ENCODE peak calls at places on chromosomes 11 and 22, in five cellular contexts. Y is foreskin fibroblast, V is spleen, M is fibroblast of pulmonary artery, H is heart left ventricle. T is an unnamed sample.

GRCh38 chr11:109747839-109748238 is 325.8 kb downstream of the C11orf87 start:
- DNase-seq in V (no peak), Y (no peak), M (no peak), H (no peak), T (no peak)

GRCh38 chr11:59614277-59615131 is 1.1 kb downstream of the OSBP start:
- DNase-seq in H (no peak), Y (no peak), M (peak), V (no peak), T (peak)

GRCh38 chr11:59283825-59284772 is 71.4 kb upstream of the MPEG1 start:
- DNase-seq in M (peak), Y (peak), H (peak), V (no peak), T (peak)

GRCh38 chr22:44702479-44703219 is 645 bp downstream of the PRR5 start:
- DNase-seq in H (peak), M (peak), V (peak), Y (no peak), T (no peak)

GRCh38 chr11:79453617-79454016 is 12.8 kb upstream of the TENM4 start:
- DNase-seq in H (no peak), V (no peak), M (no peak), Y (no peak), T (no peak)

GRCh38 chr22:30210235-30210831 is 36.2 kb downstream of the LIF start:
- DNase-seq in V (peak), H (no peak), M (peak), Y (no peak), T (no peak)

GRCh38 chr11:116946414-116946813 is 109.0 kb upstream of the APOA1 start:
- DNase-seq in M (peak), H (no peak), V (no peak), Y (peak), T (peak)

GRCh38 chr11:26896716-26897115 is 97.2 kb upstream of the FIBIN start:
- DNase-seq in M (no peak), Y (no peak), H (no peak), V (no peak), T (no peak)

GRCh38 chr11:70747889-70748288 is 349.6 kb downstream of the CTTN start:
- DNase-seq in Y (no peak), M (no peak), H (no peak), V (no peak), T (no peak)

GRCh38 chr11:1825039-1825740 is 9.6 kb upstream of the SYT8 start:
- DNase-seq in Y (no peak), V (peak), M (peak), H (no peak), T (no peak)
- TF ChIP-seq CTCF in Y (no peak), V (peak), M (peak), H (no peak), T (peak)

DNA sequence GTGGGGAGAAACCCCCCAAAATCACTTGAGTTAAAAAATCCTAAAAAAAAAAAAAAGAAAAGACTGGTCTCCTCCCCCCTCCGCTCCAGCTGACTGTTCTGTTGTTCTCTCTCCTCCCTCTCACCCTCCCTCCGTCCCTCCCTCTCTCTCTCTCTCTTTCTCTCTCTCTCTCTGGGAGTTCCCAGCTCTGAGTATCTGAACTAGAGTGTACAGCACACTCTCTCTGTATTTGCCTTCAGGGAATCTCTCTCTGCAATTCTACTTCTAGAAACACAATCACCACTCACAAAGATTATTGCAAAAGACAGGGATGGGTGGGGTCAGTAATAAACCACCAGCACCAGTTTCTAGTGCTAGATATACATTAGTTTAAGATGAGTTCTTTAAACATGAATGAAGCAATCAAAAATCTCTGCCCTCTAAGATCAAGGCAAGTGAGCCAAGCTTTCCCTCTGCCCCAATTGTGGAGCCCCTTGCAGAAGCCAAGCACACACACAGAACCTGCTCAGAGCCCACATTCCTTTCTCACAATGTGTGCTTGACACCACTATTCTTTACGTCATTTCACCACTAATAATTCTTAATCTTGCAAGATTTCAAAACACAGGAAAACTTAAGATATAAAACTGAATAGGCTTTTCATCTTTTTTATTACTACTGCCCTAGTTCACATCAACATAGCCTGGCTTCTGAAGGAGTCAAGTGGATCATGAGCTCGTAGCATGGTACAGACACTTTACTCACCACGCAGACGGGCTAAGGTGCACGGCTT is 133.5 kb downstream of the RBFOX2 start:
- DNase-seq in H (peak), M (peak), V (no peak), Y (peak), T (no peak)
- H3K4me3 ChIP-seq in H (peak), M (peak), V (no peak), Y (peak), T (no peak)

GRCh38 chr22:42992092-42992491 is 22.9 kb downstream of the PACSIN2 start:
- DNase-seq in Y (no peak), M (no peak), V (no peak), H (no peak), T (no peak)

GRCh38 chr22:42992886-42993479 is 22.0 kb downstream of the PACSIN2 start:
- DNase-seq in V (no peak), Y (no peak), H (no peak), M (no peak), T (no peak)

GRCh38 chr22:42994917-42995562 is 19.9 kb downstream of the PACSIN2 start:
- DNase-seq in V (no peak), M (peak), H (no peak), Y (peak), T (peak)

GRCh38 chr22:42993651-42994275 is 21.2 kb downstream of the PACSIN2 start:
- DNase-seq in M (peak), H (no peak), V (no peak), Y (peak), T (no peak)

DNA sequence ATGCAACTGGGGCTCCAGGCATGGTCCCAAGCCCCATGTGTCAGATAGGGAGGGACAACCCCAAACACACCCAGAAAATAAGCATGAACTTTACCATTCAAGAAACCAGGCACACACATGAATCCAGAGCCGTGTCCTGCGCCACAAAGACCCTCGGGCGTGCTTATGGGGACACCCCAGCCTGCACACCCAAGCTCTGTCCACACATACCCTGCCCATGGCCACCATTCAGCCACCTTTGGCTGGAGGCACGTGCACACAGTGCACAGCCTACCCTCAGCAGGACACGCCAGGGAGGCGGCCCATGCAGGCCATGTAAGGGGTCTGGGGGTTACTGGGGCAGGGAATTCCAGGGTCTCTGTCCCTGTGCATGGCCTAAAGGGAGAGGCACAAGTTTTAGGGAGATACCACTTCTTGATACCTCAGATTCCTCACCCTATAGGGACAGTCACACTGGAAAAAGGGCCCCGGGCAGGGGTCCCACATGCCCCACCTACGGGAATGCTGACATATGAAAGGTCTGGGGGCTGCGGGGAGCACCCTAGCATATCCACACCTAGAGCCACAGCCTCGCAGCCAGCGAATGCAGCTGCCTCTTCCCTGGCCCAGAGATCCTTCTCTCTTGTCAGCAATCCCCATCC is 20.6 kb downstream of the PACSIN2 start:
- DNase-seq in Y (no peak), V (no peak), H (no peak), M (no peak), T (no peak)
- TF ChIP-seq CTCF in Y (no peak), V (no peak), H (no peak), M (no peak), T (no peak)

DNA sequence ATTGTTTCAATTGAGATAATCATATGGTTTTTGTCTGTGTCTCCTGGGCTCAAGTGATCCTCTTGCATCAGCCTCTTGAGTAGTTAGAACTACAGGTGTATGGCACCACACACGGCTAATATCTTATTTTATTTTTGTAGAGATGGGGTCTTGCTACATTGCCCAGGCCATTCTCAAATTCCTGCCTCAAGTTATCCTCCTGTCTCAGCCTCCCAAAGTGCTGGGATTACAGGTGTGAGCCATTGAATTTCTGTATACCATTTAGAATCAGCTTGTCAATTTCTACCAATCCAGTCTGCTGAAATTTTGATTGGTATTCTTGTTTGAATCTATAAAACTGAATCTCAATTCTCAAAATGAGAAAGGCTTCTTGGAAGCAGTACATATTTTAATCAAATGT is 10.4 kb upstream of the KAT5 start:
- DNase-seq in H (no peak), M (no peak), Y (no peak), V (no peak), T (no peak)
- H3K4me3 ChIP-seq in H (no peak), M (no peak), Y (no peak), V (no peak), T (no peak)

DNA sequence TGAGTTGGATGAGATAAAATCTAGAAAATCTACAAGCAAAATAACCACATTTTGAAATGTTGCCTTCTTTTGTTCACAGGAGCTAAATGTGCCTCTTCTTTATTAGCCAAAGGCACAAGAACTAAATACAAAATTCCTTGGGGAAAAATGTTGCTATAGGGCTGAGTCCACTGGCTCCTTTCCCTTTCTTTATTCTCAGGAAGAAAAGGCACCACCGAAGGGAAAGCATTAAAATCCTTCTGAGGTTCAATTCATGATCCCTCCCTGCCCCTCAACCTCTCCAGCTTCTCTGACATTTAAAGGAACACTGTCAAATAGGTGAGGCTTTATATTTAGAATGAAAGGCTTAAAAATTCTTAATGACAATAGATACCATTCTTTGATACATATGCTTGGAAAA is 148.4 kb downstream of the MAML2 start:
- DNase-seq in H (no peak), M (no peak), V (no peak), Y (no peak), T (no peak)
- TF ChIP-seq CTCF in H (no peak), M (no peak), V (no peak), Y (no peak), T (no peak)

DNA sequence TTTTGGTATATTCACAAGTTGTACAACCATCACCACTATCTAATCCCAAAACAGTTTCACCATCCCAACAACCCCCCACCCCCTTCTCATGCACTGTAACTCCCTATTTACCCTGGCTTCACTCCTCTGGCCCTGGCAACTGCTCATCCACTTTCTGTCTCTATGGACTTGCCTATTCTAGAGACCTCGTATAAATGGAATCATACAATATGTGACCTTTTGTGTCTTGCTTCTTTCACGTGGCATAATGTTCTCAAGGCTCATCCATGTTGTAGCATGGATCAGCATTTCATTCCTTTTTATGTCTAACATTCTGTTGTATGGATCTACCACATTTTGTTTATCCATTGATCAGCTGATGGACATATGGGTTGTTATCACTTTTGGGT is 46.1 kb downstream of the GDPD5 start:
- DNase-seq in Y (no peak), V (no peak), H (no peak), M (no peak), T (peak)
- H3K4me3 ChIP-seq in Y (no peak), V (no peak), H (no peak), M (no peak), T (no peak)

GRCh38 chr22:39653787-39654077 is 83.2 kb downstream of the CACNA1I start:
- DNase-seq in M (no peak), Y (no peak), V (no peak), H (no peak), T (no peak)

GRCh38 chr22:39654527-39654926 is 84.0 kb downstream of the CACNA1I start:
- DNase-seq in M (no peak), V (no peak), H (no peak), Y (no peak), T (no peak)

GRCh38 chr22:39655736-39656285 is 85.3 kb downstream of the CACNA1I start:
- DNase-seq in V (no peak), Y (no peak), M (no peak), H (no peak), T (no peak)

GRCh38 chr22:39656495-39657490 is 86.2 kb downstream of the CACNA1I start:
- DNase-seq in H (no peak), M (no peak), Y (no peak), V (no peak), T (no peak)

DNA sequence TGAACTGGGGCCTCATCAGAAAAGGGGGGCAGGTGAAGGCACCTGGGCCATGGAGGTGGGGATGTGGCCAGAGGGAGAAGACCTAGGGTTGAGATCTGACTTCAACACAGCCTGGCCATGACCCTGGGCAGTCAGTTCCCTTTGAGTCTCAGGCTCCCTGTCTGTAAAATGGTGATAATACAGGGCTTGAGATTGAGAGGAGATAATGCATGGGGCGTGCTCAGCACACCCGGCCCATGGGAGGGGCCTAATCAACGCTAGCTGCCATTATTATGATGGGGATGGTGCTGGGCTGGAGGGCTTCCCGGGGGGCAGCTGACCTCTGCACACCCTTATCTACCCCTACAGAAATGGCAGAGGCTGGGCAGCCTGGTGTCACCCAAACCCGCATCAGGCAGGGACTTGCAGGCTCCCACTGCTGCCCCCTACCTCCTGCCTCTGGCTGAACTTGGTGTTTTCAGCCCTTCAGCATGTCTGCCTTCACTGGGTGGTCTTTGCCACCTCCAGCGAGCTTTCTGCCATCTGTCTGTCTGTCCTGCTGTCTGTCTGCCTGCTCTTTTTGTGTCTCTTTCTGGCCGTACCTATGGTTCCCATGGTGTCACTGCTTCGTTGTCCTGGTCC is 84.5 kb downstream of the CACNA1I start:
- DNase-seq in H (no peak), Y (no peak), V (no peak), M (no peak), T (no peak)
- TF ChIP-seq CTCF in H (no peak), Y (no peak), V (no peak), M (peak), T (peak)

DNA sequence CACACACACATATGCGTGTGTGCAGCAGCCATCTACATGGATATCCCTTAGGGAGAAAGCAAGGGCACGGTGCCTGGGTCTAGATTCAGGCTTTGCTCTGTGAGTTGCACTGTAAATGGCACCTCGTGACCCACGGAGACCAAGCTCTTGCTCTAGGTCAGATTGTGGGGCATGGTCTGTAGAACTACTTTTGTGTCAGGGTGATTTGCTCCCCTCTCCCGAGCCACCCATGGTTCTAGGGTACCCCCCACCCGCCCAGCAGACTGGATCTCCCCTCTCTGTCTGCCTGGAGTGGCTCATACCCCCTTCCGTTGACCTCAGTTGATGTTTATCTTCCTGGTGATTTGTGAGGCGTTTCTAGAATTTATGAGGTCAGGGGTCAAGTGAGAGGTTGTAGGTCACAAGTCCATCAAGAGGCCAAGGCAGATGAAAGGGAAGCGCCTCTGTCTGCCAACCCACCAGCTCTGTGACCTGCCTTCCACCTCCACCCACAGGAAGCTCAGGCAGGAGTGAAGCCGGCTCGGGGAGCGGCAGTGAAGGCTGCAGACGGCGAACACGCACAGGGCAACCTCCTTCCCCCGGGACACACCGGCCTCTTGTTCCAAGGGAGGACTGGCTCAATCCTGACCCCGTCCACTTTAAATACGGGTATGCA is 76.2 kb upstream of the TTLL12 start:
- DNase-seq in Y (no peak), M (peak), H (no peak), V (peak), T (no peak)
- H3K4me3 ChIP-seq in Y (no peak), M (no peak), H (no peak), V (peak), T (no peak)

GRCh38 chr11:108111126-108111525 is 10.2 kb upstream of the ACAT1 start:
- DNase-seq in H (no peak), M (no peak), V (no peak), Y (no peak), T (no peak)
- TF ChIP-seq CTCF in H (no peak), M (no peak), V (no peak), Y (no peak), T (no peak)